ENCODE peak calls at places on chromosomes 6 and 20, in four cellular contexts. C, W, Q and U are unnamed samples. For H3K4me1, the result is how much of the 10 kb centered on the place peaks cover.

GRCh38 chr6:135114355-135115145 is 59.9 kb upstream of the HBS1L start:
- DNase-seq in W (no peak), C (no peak), Q (no peak), U (no peak)

GRCh38 chr6:14129572-14129971 is 12.0 kb downstream of the CD83 start:
- DNase-seq in Q (peak), W (peak), C (peak), U (no peak)

GRCh38 chr6:391559-392440 is at the start of gene IRF4:
- DNase-seq in C (no peak), Q (no peak), W (peak), U (no peak)

GRCh38 chr6:140480852-140481251 is 1106.4 kb upstream of the CITED2 start:
- DNase-seq in W (no peak), Q (peak), C (peak), U (peak)

GRCh38 chr20:52823303-52823702 is 148.9 kb upstream of the TSHZ2 start:
- DNase-seq in W (no peak), C (no peak), Q (no peak), U (no peak)

GRCh38 chr6:134896881-134897280 is 53.0 kb downstream of the ALDH8A1 start:
- DNase-seq in Q (no peak), W (no peak), C (no peak), U (no peak)

GRCh38 chr6:166903027-166903426 is 53.3 kb downstream of the RNASET2 start:
- DNase-seq in C (no peak), Q (no peak), W (no peak), U (no peak)

GRCh38 chr20:21515300-21516179 is 1.7 kb upstream of the NKX2-2 start:
- DNase-seq in Q (no peak), C (no peak), W (no peak), U (no peak)

GRCh38 chr6:6458166-6458565 is 130.4 kb upstream of the LY86 start:
- DNase-seq in W (no peak), Q (no peak), C (no peak), U (no peak)
- TF ChIP-seq CTCF in W (no peak), Q (no peak), C (no peak), U (no peak)

DNA sequence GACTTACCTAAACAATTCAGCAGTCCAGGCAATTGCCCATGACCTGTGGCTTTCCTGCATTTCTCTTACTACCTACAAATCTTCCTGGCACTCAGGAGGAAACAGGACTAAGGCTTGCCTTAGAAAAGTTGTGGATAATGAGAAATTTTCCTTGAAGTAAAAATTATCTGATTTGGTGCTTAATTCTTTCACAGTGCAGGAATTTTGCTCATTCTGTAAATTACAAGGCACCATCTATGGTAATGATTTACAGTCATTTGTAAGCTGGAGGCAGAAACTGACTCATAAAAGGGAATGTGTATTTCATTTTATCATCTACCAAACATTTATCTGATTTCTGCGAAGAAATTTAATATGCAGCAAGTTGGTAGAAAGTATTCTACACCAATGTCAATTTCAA is 211.5 kb upstream of the FKBP1C start:
- DNase-seq in Q (no peak), C (no peak), W (no peak), U (no peak)
- H3K27ac ChIP-seq in Q (no peak), C (no peak), W (no peak), U (no peak)

GRCh38 chr20:62370807-62371587 is 3.9 kb upstream of the LAMA5 start:
- DNase-seq in W (no peak), C (no peak), Q (no peak), U (no peak)
- H3K4me1 ChIP-seq in W (under half), C (half or more), Q (half or more), U (under half)

DNA sequence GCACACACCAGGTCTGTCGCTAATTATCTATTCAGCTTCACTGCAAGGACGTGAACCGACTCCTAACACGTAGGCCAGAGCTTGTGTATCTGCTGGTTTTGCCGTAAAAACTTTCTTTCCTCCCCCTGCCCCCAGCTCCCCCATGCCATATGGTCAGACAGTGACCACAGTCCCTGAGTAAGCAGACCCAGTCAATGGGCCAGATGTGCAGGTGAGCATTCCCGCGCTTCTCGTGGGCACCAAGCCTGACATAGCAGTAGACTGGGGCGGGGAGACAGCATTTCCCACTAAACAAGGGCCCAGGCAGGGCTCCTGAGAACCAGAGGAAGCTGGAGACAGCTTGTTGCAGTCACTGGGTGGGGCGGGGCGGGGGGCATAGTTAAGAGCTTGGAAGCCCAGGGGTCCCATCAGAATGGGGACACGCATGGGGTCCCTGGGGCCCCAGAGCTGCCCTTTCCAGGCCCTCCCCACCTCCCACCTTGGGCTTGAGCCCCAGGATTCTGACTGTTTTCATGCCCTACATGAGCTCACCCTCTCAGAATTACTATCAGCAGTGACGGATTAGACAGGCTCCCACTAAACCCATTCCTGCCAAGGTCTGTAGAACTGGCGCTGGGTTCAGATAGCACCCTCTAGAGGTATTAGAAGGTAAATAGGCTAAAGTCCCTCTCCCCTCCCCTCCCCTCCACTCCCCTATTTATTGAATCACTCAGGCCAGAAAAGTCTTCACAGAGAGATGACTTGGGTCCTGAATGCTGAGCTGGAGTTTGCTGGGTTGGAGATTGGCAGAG is 51.8 kb downstream of the CDH26 start:
- DNase-seq in C (no peak), Q (no peak), W (no peak), U (no peak)
- TF ChIP-seq CTCF in C (no peak), Q (no peak), W (peak), U (no peak)

GRCh38 chr6:8830794-8831193 is 395.4 kb upstream of the SLC35B3 start:
- DNase-seq in C (no peak), W (no peak), Q (no peak), U (no peak)

GRCh38 chr6:8831366-8832152 is 396.2 kb upstream of the SLC35B3 start:
- DNase-seq in Q (no peak), W (no peak), C (no peak), U (no peak)

GRCh38 chr6:8825726-8826125 is 390.4 kb upstream of the SLC35B3 start:
- DNase-seq in Q (no peak), C (no peak), W (no peak), U (no peak)

GRCh38 chr6:8828376-8828775 is 393.0 kb upstream of the SLC35B3 start:
- DNase-seq in W (no peak), Q (no peak), C (no peak), U (no peak)

DNA sequence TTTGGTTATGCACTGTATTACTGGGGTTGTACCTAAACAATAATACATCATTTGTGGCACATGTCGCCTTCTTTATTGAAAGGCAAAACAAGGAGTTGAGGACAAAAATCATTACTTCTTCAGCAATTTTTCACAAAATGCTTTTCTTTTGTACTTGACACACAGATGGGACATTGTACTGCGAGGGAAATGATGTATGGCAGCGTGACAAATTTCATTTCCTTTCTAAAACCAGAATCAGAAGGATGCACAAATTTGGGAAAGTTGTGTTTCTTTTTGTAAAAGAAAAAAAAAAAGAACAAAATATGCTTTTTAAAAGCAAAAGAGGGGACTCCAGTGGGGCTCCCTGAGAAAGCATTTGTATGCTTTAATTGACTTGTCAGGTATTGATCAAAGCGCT is 394.0 kb upstream of the SLC35B3 start:
- DNase-seq in C (no peak), Q (no peak), W (no peak), U (no peak)
- H3K27ac ChIP-seq in C (no peak), Q (no peak), W (no peak), U (no peak)

DNA sequence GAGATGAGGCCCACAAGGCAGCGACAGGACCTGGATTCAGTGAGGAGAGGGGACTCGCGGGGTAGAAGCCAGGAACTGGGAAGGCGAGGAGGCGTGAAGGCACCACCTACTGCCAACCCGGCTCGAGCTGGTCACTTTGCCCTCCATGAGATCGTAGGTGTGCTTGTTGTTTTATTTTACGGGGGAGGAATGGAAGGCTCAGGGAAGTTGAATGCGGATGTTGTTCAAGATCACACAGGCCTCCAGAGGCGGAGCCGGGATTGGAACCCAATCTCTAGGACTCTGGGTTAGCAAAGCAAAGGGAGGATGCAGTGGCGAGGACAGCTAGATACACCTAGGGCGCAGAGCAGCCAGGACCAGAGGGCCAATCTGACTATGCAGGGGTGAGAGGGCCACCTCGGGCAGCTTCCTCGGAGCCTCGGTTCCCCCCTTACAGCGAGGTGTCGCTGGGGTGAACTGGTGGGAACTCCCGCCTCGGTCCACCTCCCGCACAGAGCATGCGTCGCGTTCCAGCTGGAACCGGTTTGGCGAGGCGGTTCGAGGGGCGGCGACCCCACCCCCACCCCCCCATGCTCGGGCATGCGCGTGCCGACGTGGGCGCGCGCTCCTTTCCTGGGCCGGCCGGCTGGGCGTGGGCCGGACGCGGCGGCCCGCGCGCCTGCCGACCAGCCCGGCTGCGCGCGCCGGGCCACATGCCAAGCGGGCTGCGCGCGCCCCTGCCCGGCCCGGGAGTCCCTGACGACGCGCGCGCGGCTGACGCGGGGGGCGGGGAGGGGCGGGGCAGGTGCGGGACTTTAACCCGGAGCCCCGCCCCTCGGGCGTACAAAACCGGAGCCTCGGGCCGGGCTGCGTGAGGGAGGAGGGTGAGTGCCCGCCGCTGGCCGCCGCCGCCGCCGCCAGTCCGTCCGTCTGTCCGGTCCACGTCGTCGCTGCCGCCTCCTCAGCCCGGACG is 80.4 kb upstream of the MYL9 start:
- DNase-seq in Q (peak), W (peak), C (peak), U (peak)
- H3K4me1 ChIP-seq in Q (under half), W (under half), C (under half), U (under half)